ENCODE peak calls at places on chromosome 10, in ten cellular contexts. P is colonic mucosa, I is progenitor cell of endocrine pancreas, D is cardiac fibroblast, Y is BJ, S is heart right ventricle, W is HFF-Myc, C is GM23338, K is kidney, L is Calu3. F is an unnamed sample.

GRCh38 chr10:109126541-109126940 is 796.8 kb downstream of the XPNPEP1 start:
- DNase-seq in P (no peak), I (no peak), D (no peak), Y (no peak), S (no peak), W (no peak), C (no peak), K (no peak), L (no peak), F (no peak)

GRCh38 chr10:89563861-89564478 is 28.6 kb upstream of the SLC16A12 start:
- DNase-seq in P (peak), I (no peak), D (peak), Y (no peak), S (peak), W (peak), C (peak), K (no peak), L (peak), F (no peak)

GRCh38 chr10:121553455-121553854 is 44.8 kb downstream of the FGFR2 start:
- DNase-seq in P (no peak), I (no peak), D (no peak), Y (no peak), S (no peak), W (no peak), C (no peak), K (no peak), L (no peak), F (no peak)

GRCh38 chr10:118249714-118250113 is 92.4 kb downstream of the FAM204A start:
- DNase-seq in P (no peak), I (no peak), D (no peak), Y (no peak), S (no peak), W (no peak), C (no peak), K (no peak), L (no peak), F (no peak)

GRCh38 chr10:117169480-117169879 is 27.8 kb upstream of the KCNK18 start:
- DNase-seq in P (no peak), I (no peak), D (no peak), Y (no peak), S (no peak), W (no peak), C (no peak), K (no peak), L (no peak), F (no peak)

GRCh38 chr10:61616611-61617010 is 46.1 kb upstream of the CABCOCO1 start:
- DNase-seq in P (no peak), I (no peak), D (no peak), Y (no peak), S (no peak), W (no peak), C (no peak), K (no peak), L (no peak), F (no peak)

GRCh38 chr10:87608756-87609155 is 50.9 kb upstream of the PAPSS2 start:
- DNase-seq in P (no peak), I (no peak), D (peak), Y (no peak), S (no peak), W (no peak), C (peak), K (no peak), L (no peak), F (no peak)

GRCh38 chr10:1328951-1329614 is 272.9 kb downstream of the WDR37 start:
- DNase-seq in P (no peak), I (no peak), D (no peak), Y (no peak), S (no peak), W (no peak), C (no peak), K (no peak), L (no peak), F (no peak)

GRCh38 chr10:6665847-6666246 is 85.8 kb upstream of the PRKCQ start:
- DNase-seq in P (no peak), I (no peak), D (no peak), Y (no peak), S (no peak), W (no peak), C (no peak), K (no peak), L (no peak), F (no peak)

GRCh38 chr10:86047588-86047987 is 319.0 kb downstream of the GRID1 start:
- DNase-seq in P (no peak), I (no peak), D (no peak), Y (no peak), S (no peak), W (no peak), C (no peak), K (no peak), L (no peak), F (no peak)

GRCh38 chr10:17129711-17130110 is at the start of gene CUBN:
- DNase-seq in P (no peak), I (no peak), D (no peak), Y (no peak), S (no peak), W (no peak), C (no peak), K (no peak), L (no peak), F (no peak)

GRCh38 chr10:42769653-42770052 is 12.9 kb upstream of the BMS1 start:
- DNase-seq in P (peak), I (no peak), D (no peak), Y (no peak), S (no peak), W (no peak), C (peak), K (no peak), L (peak), F (no peak)

GRCh38 chr10:90435296-90435695 is 422.5 kb downstream of the HTR7 start:
- DNase-seq in P (no peak), I (no peak), D (no peak), Y (no peak), S (no peak), W (no peak), C (no peak), K (no peak), L (no peak), F (no peak)

GRCh38 chr10:97914837-97915211 is 65.2 kb downstream of the GOLGA7B start:
- DNase-seq in P (peak), I (peak), D (peak), Y (no peak), S (peak), W (no peak), C (peak), K (peak), L (peak), F (peak)

GRCh38 chr10:111093741-111094380 is 17.0 kb downstream of the ADRA2A start:
- DNase-seq in P (no peak), I (no peak), D (no peak), Y (no peak), S (no peak), W (no peak), C (no peak), K (no peak), L (no peak), F (no peak)

GRCh38 chr10:110226926-110227641 is 19.7 kb downstream of the MXI1 start:
- DNase-seq in P (peak), I (peak), D (no peak), Y (no peak), S (peak), W (no peak), C (peak), K (peak), L (peak), F (no peak)

GRCh38 chr10:112951349-112952281 is 1.6 kb downstream of the TCF7L2 start:
- DNase-seq in P (peak), I (peak), D (peak), Y (no peak), S (peak), W (no peak), C (peak), K (peak), L (peak), F (peak)

GRCh38 chr10:1187855-1188555 is 131.8 kb downstream of the WDR37 start:
- DNase-seq in P (no peak), I (no peak), D (no peak), Y (no peak), S (no peak), W (no peak), C (no peak), K (no peak), L (no peak), F (no peak)

GRCh38 chr10:124306922-124307371 is 111.8 kb downstream of the OAT start:
- DNase-seq in P (no peak), I (no peak), D (no peak), Y (no peak), S (no peak), W (no peak), C (no peak), K (no peak), L (no peak), F (no peak)

GRCh38 chr10:101400529-101400928 is 46.6 kb downstream of the BTRC start:
- DNase-seq in P (no peak), I (no peak), D (no peak), Y (no peak), S (no peak), W (no peak), C (no peak), K (no peak), L (peak), F (no peak)

GRCh38 chr10:44759122-44759521 is 152.0 kb upstream of the TMEM72 start:
- DNase-seq in P (no peak), I (no peak), D (no peak), Y (no peak), S (no peak), W (no peak), C (no peak), K (no peak), L (no peak), F (no peak)
- TF ChIP-seq CTCF in P (no peak), I (no peak), D (no peak), Y (no peak), S (no peak), W (no peak), C (no peak), K (no peak), L (no peak), F (no peak)

GRCh38 chr10:34872820-34873219 is 57.7 kb upstream of the PARD3 start:
- DNase-seq in P (no peak), I (no peak), D (no peak), Y (no peak), S (no peak), W (no peak), C (no peak), K (no peak), L (no peak), F (no peak)
- TF ChIP-seq CTCF in P (no peak), I (no peak), D (no peak), Y (no peak), S (no peak), W (no peak), C (no peak), K (no peak), L (no peak), F (no peak)

DNA sequence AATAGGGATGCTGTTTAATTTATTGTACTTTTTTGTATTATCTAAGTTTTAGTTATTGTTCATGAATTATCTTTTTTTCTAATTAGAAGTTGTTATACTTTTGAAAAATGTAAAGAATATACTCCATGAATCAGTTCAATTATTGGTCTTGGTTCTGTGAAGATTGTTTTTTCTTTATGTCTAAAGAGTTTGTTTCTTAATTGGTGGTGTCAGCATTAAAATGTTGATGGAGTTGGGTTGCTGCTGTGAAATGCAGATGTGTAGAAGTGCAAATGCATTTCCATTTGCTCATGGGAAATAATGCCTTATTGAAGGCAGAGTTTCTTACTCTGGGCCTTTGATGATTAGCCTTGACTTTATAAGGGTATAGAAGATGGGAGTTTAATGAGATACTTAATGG is 11.9 kb downstream of the NRG3 start:
- DNase-seq in P (no peak), I (no peak), D (no peak), Y (no peak), S (no peak), W (no peak), C (no peak), K (no peak), L (no peak), F (no peak)
- TF ChIP-seq CTCF in P (no peak), I (no peak), D (no peak), Y (no peak), S (no peak), W (no peak), C (no peak), K (no peak), L (no peak), F (no peak)

DNA sequence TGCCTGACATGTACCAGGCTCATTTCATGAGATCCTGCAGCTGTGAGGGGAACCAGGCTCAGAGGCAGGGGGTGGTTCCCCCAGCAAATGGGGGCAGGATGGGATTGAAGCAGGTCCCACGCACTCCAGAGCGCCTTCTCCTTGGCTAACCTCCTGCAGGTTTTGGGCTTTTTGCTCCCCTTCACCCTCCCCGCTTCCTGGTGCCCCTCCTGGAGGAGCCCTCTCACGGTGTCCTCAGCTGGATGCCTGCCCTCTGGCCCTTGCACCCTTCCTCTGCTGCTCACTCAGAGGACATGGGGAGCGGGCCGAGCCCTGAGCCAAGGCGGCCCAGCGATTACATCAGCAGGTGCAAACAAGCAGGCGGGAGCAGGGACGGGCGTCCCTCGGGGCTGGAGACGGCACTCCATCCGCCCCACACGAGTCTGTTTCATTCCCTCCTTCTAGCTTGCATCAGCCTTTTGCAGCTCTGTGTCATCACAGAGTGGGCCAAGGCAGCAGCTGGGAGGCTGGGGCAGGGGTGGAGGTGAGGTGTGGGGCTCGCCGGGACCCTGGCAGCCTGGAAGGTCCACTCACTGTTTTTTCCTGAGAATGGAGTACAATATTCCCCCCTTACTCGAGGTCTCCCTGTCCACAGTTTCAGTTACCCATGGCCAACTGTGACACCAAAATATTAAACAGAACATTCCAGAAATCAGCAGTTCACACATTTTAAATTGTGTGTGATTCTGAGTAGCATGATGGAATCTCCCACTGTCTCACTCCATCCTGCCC is 52.7 kb upstream of the SLC29A3 start:
- DNase-seq in P (no peak), I (no peak), D (peak), Y (no peak), S (no peak), W (no peak), C (peak), K (peak), L (no peak), F (no peak)
- TF ChIP-seq CTCF in P (no peak), I (no peak), D (no peak), Y (no peak), S (no peak), W (no peak), C (no peak), K (no peak), L (no peak), F (no peak)

DNA sequence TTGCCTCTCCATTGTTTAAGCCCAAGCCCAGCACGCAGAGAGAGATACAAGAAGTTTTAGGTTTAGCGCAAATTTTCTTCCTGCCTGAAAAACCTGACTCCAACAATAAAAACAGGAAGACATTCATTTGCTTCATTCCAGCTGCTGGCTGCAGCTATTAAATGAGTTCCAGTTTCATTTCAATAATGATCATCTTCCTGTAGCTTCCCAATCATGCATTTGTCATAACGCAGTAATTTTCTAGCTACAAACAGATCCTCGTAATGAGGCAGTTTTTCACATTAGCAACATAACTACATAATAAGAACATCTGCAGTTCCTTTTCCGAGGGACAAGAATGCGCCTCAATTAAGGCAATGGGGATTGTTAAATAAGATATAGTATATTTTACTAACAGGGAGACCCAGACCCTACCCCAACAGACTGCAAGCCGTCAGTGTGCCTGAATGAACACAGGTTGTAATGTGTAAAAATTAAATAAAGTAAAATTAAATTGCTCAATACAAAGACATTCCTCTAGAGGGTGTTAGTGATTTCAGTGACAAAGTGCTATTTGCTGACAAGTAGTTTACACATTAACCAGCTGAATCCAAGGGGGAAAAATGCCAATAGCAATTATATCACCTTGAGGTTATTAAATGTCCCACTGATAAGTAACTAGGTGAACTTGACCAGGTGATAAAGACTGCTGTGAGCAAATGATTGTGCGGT is 110.7 kb downstream of the EBF3 start:
- DNase-seq in P (no peak), I (no peak), D (peak), Y (no peak), S (no peak), W (no peak), C (no peak), K (no peak), L (no peak), F (no peak)
- TF ChIP-seq CTCF in P (peak), I (peak), D (peak), Y (peak), S (peak), W (no peak), C (peak), K (peak), L (no peak), F (peak)

GRCh38 chr10:4354382-4354812 is 471.6 kb upstream of the AKR1E2 start:
- DNase-seq in P (peak), I (no peak), D (no peak), Y (peak), S (no peak), W (peak), C (no peak), K (no peak), L (peak), F (no peak)

GRCh38 chr10:4353059-4353655 is 472.9 kb upstream of the AKR1E2 start:
- DNase-seq in P (no peak), I (no peak), D (peak), Y (no peak), S (no peak), W (no peak), C (no peak), K (no peak), L (no peak), F (no peak)

GRCh38 chr10:4355346-4355745 is 470.7 kb upstream of the AKR1E2 start:
- DNase-seq in P (no peak), I (no peak), D (no peak), Y (no peak), S (no peak), W (no peak), C (no peak), K (no peak), L (no peak), F (no peak)

GRCh38 chr10:4353964-4354363 is 472.0 kb upstream of the AKR1E2 start:
- DNase-seq in P (no peak), I (no peak), D (peak), Y (peak), S (no peak), W (peak), C (no peak), K (no peak), L (peak), F (no peak)

DNA sequence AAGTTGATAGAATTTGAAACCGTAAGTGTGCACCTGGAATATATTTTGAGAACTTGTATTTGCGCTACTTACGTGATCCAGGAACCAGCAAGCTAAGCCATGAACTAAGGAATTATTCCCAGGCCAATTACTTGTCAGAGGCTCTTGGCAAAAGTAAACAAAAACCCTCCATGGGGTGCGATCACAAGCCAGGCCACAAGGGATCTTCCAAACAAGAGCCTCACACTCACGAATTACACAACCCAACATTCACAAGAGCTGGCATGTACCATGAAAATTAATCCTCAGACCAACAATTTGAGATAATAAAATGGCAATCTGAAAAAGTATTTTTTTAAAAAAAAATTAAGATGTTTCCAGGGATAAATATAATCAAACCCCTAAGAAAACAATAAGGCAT is 467.0 kb upstream of the AKR1E2 start:
- DNase-seq in P (no peak), I (no peak), D (peak), Y (no peak), S (no peak), W (no peak), C (peak), K (no peak), L (no peak), F (no peak)
- TF ChIP-seq CTCF in P (no peak), I (peak), D (peak), Y (no peak), S (no peak), W (no peak), C (no peak), K (no peak), L (no peak), F (peak)

GRCh38 chr10:25753776-25754175 is 180.3 kb upstream of the MYO3A start:
- DNase-seq in P (no peak), I (no peak), D (peak), Y (no peak), S (no peak), W (no peak), C (no peak), K (no peak), L (no peak), F (no peak)

GRCh38 chr10:25756784-25757183 is 177.2 kb upstream of the MYO3A start:
- DNase-seq in P (no peak), I (no peak), D (no peak), Y (no peak), S (no peak), W (no peak), C (no peak), K (no peak), L (no peak), F (no peak)

GRCh38 chr10:25758511-25758910 is 175.5 kb upstream of the MYO3A start:
- DNase-seq in P (no peak), I (no peak), D (no peak), Y (no peak), S (no peak), W (no peak), C (no peak), K (no peak), L (no peak), F (no peak)

GRCh38 chr10:25761937-25762336 is 172.1 kb upstream of the MYO3A start:
- DNase-seq in P (no peak), I (no peak), D (no peak), Y (no peak), S (no peak), W (no peak), C (no peak), K (no peak), L (no peak), F (no peak)

GRCh38 chr10:25758041-25758457 is 176.0 kb upstream of the MYO3A start:
- DNase-seq in P (no peak), I (no peak), D (peak), Y (no peak), S (no peak), W (no peak), C (peak), K (no peak), L (peak), F (no peak)
- TF ChIP-seq CTCF in P (no peak), I (peak), D (peak), Y (no peak), S (peak), W (no peak), C (peak), K (peak), L (no peak), F (peak)

F was measured in type B pancreatic cell.